ENCODE peak calls at places on chromosomes 2 and 18, in four cellular contexts. K, N, S and B are unnamed samples.

GRCh38 chr18:74928194-74928968 is 280.6 kb downstream of the PTGR3 start:
- DNase-seq in K (no peak), N (no peak), S (no peak), B (no peak)

GRCh38 chr18:61764381-61764780 is 128.4 kb downstream of the RNF152 start:
- DNase-seq in K (peak; percentile 15), N (no peak), S (no peak), B (peak; percentile 23)

GRCh38 chr2:97868986-97869721 is 126.6 kb downstream of the TMEM131 start:
- DNase-seq in K (no peak), N (no peak), S (peak; percentile 69), B (no peak)

GRCh38 chr2:227848586-227848985 is 22.8 kb upstream of the DAW1 start:
- DNase-seq in K (no peak), N (no peak), S (no peak), B (peak; percentile 5)

GRCh38 chr18:7927119-7927518 is 360.0 kb downstream of the PTPRM start:
- DNase-seq in K (no peak), N (no peak), S (no peak), B (no peak)

GRCh38 chr2:192159215-192159614 is 35.5 kb downstream of the TMEFF2 start:
- DNase-seq in K (no peak), N (no peak), S (no peak), B (peak; percentile 7)

GRCh38 chr2:68083346-68083745 is 20.5 kb upstream of the C1D start:
- DNase-seq in K (no peak), N (no peak), S (no peak), B (no peak)

GRCh38 chr18:38750786-38751185 is 1185.2 kb upstream of the CELF4 start:
- DNase-seq in K (no peak), N (no peak), S (no peak), B (no peak)

GRCh38 chr18:32450874-32451273 is 19.8 kb downstream of the GAREM1 start:
- DNase-seq in K (no peak), N (no peak), S (no peak), B (no peak)

DNA sequence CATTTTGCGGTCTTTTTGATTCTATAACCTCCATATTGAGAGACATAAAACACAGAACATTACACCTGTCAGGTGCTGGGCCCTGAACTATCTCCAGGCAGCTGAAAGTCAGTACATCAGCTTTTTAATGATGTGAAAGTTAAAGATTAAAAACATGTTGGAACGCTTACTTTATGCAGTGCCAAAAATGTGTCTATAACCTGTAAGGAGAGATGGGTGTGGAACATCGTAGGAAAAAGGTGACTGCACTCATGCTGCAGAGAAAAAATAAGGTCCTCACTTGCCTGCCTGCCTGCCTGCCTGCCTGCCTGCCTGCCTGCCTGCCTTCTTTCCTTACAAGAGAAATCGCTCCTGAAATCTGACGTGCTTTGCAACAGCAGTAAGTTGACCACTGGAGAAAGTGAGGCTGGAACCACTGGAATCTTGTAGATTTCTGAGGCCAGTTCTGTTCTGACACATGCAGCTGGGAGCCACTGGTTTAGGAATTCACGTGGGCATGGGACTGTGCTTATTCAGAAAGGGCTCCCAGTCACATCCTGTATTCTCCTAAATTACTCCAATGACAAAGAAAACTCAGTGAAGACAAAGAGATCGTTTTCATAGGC is 34.1 kb downstream of the BCL11A start:
- DNase-seq in K (no peak), N (no peak), S (no peak), B (no peak)
- H3K4me1 ChIP-seq in K (no peaks in the 10 kb centered on the region), N (no peaks in the 10 kb centered on the region), S (no peaks in the 10 kb centered on the region), B (no peaks in the 10 kb centered on the region)

GRCh38 chr2:104873689-104874054 is 19.8 kb downstream of the POU3F3 start:
- DNase-seq in K (no peak), N (no peak), S (no peak), B (no peak)
- H3K4me3 ChIP-seq in K (no peak overlapping the region), N (peak overlapping the region; percentile 57), S (peak overlapping the region; percentile 63), B (no peak overlapping the region)

GRCh38 chr2:108935231-108935863 is 53.7 kb downstream of the EDAR start:
- DNase-seq in K (no peak), N (no peak), S (no peak), B (no peak)

GRCh38 chr2:108938069-108938710 is 50.8 kb downstream of the EDAR start:
- DNase-seq in K (peak; percentile 37), N (no peak), S (no peak), B (peak; percentile 61)

GRCh38 chr2:108936868-108937265 is 52.2 kb downstream of the EDAR start:
- DNase-seq in K (no peak), N (no peak), S (no peak), B (no peak)

GRCh38 chr2:108936076-108936867 is 52.7 kb downstream of the EDAR start:
- DNase-seq in K (no peak), N (no peak), S (no peak), B (no peak)

GRCh38 chr2:108937367-108938017 is 51.5 kb downstream of the EDAR start:
- DNase-seq in K (no peak), N (no peak), S (no peak), B (no peak)
- H3K4me1 ChIP-seq in K (peaks cover 6% of the 10 kb centered on the region), N (no peaks in the 10 kb centered on the region), S (peaks cover 8% of the 10 kb centered on the region), B (peaks cover 7% of the 10 kb centered on the region)

DNA sequence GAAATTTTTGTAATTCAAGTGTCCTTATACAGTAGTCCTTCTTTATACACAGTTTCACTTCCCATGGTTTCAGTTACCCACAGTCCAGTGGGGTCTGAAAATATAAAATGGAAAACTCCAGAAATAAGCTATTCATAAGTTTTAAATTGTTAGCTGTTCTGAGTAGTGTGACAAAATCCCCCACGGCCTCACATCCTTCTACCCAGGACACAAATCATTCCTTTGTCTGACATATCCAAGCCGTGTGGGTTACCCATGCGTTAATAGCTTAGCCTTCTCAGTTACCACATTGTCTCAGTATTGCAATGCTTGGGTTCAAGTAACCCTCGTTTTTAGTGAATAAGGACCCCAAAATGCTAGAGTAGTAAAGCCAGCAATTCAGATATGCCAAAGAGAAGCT is 662.0 kb upstream of the CNTNAP5 start:
- DNase-seq in K (no peak), N (no peak), S (no peak), B (no peak)
- H3K4me3 ChIP-seq in K (no peak overlapping the region), N (no peak overlapping the region), S (no peak overlapping the region), B (no peak overlapping the region)

DNA sequence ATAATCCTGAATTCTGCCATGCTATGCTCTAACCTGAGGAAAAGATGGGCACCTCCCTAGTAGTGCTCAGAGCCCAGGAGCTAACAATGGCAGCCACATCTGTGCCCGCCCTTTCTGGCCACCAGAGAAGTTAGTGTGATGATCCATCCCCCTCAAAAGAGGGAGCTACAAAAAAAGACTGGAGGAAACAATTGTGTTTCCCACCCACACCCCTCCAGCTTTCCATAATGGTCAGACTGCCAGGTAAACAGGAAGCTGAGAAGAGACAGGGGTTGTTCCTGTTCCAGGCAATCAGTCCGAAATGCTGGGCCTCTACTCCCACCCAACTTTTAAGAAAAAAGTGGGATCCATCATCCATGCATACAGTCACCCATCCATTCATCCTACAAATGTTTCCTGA is 3.2 kb downstream of the TBC1D8 start:
- DNase-seq in K (no peak), N (no peak), S (no peak), B (no peak)
- H3K4me1 ChIP-seq in K (peaks cover 46% of the 10 kb centered on the region), N (no peaks in the 10 kb centered on the region), S (no peaks in the 10 kb centered on the region), B (peaks cover 24% of the 10 kb centered on the region)

GRCh38 chr2:238126775-238127164 is 11.7 kb upstream of the KLHL30 start:
- DNase-seq in K (no peak), N (no peak), S (no peak), B (no peak)

GRCh38 chr2:238126338-238126737 is 12.1 kb upstream of the KLHL30 start:
- DNase-seq in K (no peak), N (no peak), S (no peak), B (no peak)

GRCh38 chr2:238129166-238130010 is 9.1 kb upstream of the KLHL30 start:
- DNase-seq in K (no peak), N (no peak), S (no peak), B (no peak)

GRCh38 chr2:238128061-238129040 is 10.1 kb upstream of the KLHL30 start:
- DNase-seq in K (no peak), N (no peak), S (no peak), B (no peak)

DNA sequence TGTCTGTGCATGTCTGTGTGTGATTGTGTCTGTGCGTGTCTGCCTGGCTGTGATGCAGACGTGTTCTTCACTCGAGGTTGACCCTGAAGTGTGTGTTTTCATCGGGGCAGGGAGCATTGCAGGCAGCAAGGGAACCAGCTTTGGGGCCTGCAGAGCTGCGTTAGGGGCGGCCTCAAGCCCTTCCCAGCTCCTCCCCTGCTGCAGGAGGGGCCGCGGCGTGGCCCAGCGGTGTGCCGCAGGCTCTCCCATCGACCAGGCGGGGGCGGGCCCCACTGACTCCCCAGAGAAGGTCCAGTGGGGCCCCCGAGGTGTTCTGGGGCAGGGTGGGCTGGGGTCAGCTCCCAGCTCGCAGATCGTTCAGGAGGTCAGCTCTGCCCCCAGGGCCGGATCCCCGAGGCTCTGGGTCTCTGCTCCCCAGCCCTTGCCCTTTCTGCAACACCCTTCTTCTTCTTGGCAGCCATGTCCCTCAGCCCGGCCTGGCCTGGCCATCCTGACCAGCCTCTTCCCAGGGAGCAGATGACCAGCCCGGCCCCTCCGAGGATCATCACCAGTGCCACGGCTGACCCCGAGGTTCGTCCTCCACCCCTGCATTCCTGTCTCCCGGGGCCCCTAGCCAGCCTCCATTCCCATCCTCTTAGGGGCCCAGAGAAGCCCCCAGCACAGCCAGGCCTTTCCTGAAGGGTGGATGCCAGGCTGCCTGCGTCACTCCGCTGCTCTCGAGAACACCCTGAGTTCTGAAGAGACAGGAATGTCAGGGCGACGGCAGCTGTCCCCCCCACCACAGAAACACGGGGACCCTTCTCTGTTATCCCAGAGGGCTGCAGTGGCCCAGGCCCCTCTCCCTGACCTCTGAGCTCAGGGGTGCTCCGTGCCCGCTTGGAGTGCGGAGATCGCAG is 11.1 kb upstream of the KLHL30 start:
- DNase-seq in K (no peak), N (no peak), S (no peak), B (no peak)
- H3K4me3 ChIP-seq in K (no peak overlapping the region), N (peak overlapping the region; percentile 34), S (peak overlapping the region; percentile 16), B (no peak overlapping the region)

GRCh38 chr2:23592061-23592685 is 207.2 kb downstream of the KLHL29 start:
- DNase-seq in K (no peak), N (no peak), S (no peak), B (no peak)

GRCh38 chr2:23594079-23594494 is 209.1 kb downstream of the KLHL29 start:
- DNase-seq in K (no peak), N (peak; percentile 49), S (no peak), B (no peak)

GRCh38 chr2:23592898-23593297 is 207.9 kb downstream of the KLHL29 start:
- DNase-seq in K (no peak), N (no peak), S (no peak), B (no peak)

GRCh38 chr2:23595021-23595420 is 210.0 kb downstream of the KLHL29 start:
- DNase-seq in K (no peak), N (no peak), S (no peak), B (no peak)

GRCh38 chr2:23593396-23594078 is 208.6 kb downstream of the KLHL29 start:
- DNase-seq in K (no peak), N (no peak), S (no peak), B (no peak)
- H3K4me1 ChIP-seq in K (no peaks in the 10 kb centered on the region), N (no peaks in the 10 kb centered on the region), S (no peaks in the 10 kb centered on the region), B (no peaks in the 10 kb centered on the region)